ENCODE peak calls at places on chromosomes 7 and 10, in four cellular contexts. M is NCI-H748 treated with DMSO at 0.1 percent for 48 hours; Y is M059J; R is activated CD8-positive, alpha-beta T cell treated with anti-CD3 and anti-CD28 coated beads, Interleukin-2, amount 10 ng/mL, durations not matched to agents 7 days and 5 days. N is an unnamed sample.

GRCh38 chr10:8912108-8912507 is 857.6 kb downstream of the GATA3 start:
- DNase-seq in M (no peak), Y (no peak), R (no peak), N (no peak)

GRCh38 chr10:114768394-114768786 is 53.2 kb upstream of the FHIP2A start:
- DNase-seq in M (no peak), Y (no peak), R (no peak), N (no peak)

GRCh38 chr10:107085661-107086525 is 78.6 kb downstream of the SORCS1 start:
- DNase-seq in M (no peak), Y (no peak), R (no peak), N (no peak)

GRCh38 chr10:24949616-24950015 is 2.8 kb downstream of the PRTFDC1 start:
- DNase-seq in M (no peak), Y (no peak), R (peak), N (no peak)

GRCh38 chr10:76558586-76558985 is 1079.0 kb downstream of the KCNMA1 start:
- DNase-seq in M (peak), Y (peak), R (no peak), N (no peak)

GRCh38 chr7:39948375-39948774 is 1.7 kb upstream of the CDK13 start:
- DNase-seq in M (no peak), Y (no peak), R (no peak), N (no peak)

GRCh38 chr7:129066290-129067131 is 11.6 kb upstream of the TNPO3 start:
- DNase-seq in M (no peak), Y (peak), R (no peak), N (peak)

GRCh38 chr10:112832361-112832878 is 117.6 kb upstream of the TCF7L2 start:
- DNase-seq in M (no peak), Y (peak), R (no peak), N (peak)

GRCh38 chr10:131943021-131943814 is 38.5 kb downstream of the BNIP3 start:
- DNase-seq in M (no peak), Y (no peak), R (no peak), N (no peak)

GRCh38 chr7:50449881-50450690 is at the start of gene FIGNL1:
- DNase-seq in M (peak), Y (peak), R (peak), N (peak)

GRCh38 chr7:68258569-68258968 is 1261.9 kb downstream of the TYW1 start:
- DNase-seq in M (no peak), Y (peak), R (no peak), N (no peak)

GRCh38 chr10:71719464-71720303 is at the start of gene C10orf105:
- DNase-seq in M (no peak), Y (no peak), R (no peak), N (no peak)

GRCh38 chr7:86469680-86470295 is 173.9 kb upstream of the GRM3 start:
- DNase-seq in M (peak), Y (peak), R (peak), N (peak)

GRCh38 chr7:22549667-22550513 is 49.9 kb upstream of the STEAP1B start:
- DNase-seq in M (peak), Y (peak), R (peak), N (peak)

GRCh38 chr10:24349379-24350110 is 140.6 kb downstream of the KIAA1217 start:
- DNase-seq in M (no peak), Y (peak), R (no peak), N (peak)

GRCh38 chr10:114103286-114103685 is 59.6 kb downstream of the ADRB1 start:
- DNase-seq in M (no peak), Y (peak), R (peak), N (peak)